ENCODE peak calls at places on chromosomes 7 and 10, in eight cellular contexts. F is body of pancreas; O is ovary; R is CD8-positive, alpha-beta T cell; U is choroid plexus epithelial cell; E is CD4-positive, alpha-beta T cell; K is T-cell; P is activated naive CD4-positive, alpha-beta T cell. H is an unnamed sample.

GRCh38 chr10:97123713-97124112 is 62.0 kb downstream of the SLIT1 start:
- DNase-seq in E (no peak), U (no peak), F (no peak), P (no peak), O (no peak), R (no peak), K (no peak), H (no peak)

GRCh38 chr10:6068006-6068405 is 5.8 kb upstream of the IL2RA start:
- DNase-seq in O (no peak), E (no peak), U (no peak), R (no peak), K (no peak), F (peak; percentile 0), P (no peak), H (no peak)

GRCh38 chr7:112481833-112482669 is 1.3 kb downstream of the LSMEM1 start:
- DNase-seq in U (peak; percentile 93), K (no peak), R (no peak), E (no peak), O (no peak), F (peak; percentile 26), P (no peak), H (peak; percentile 95)

GRCh38 chr7:17319164-17320101 is 21.0 kb downstream of the AHR start:
- DNase-seq in U (no peak), E (no peak), K (no peak), O (no peak), P (no peak), R (no peak), F (no peak), H (no peak)

GRCh38 chr10:16847644-16848043 is 30.4 kb upstream of the RSU1 start:
- DNase-seq in E (no peak), F (no peak), O (no peak), U (no peak), K (no peak), P (no peak), R (no peak), H (no peak)

GRCh38 chr10:56728349-56728748 is 367.3 kb upstream of the ZWINT start:
- DNase-seq in K (no peak), U (no peak), F (no peak), O (no peak), E (no peak), R (no peak), P (no peak), H (no peak)

GRCh38 chr10:24465899-24466615 is 257.1 kb downstream of the KIAA1217 start:
- DNase-seq in F (peak; percentile 79), E (no peak), P (no peak), R (no peak), U (peak; percentile 97), O (no peak), K (no peak), H (peak; percentile 93)

GRCh38 chr7:73645643-73646182 is 21.4 kb upstream of the MLXIPL start:
- DNase-seq in F (no peak), P (no peak), E (no peak), U (no peak), O (no peak), R (no peak), K (no peak), H (no peak)

GRCh38 chr10:81600185-81600584 is 274.8 kb upstream of the NRG3 start:
- DNase-seq in K (no peak), E (no peak), F (no peak), R (no peak), U (peak; percentile 69), O (no peak), P (no peak), H (peak; percentile 28)

GRCh38 chr7:75980126-75980864 is 14.1 kb downstream of the TMEM120A start:
- DNase-seq in U (no peak), P (no peak), O (peak; percentile 64), F (peak; percentile 64), E (no peak), R (no peak), K (no peak), H (no peak)

GRCh38 chr7:126424985-126425384 is 827.8 kb downstream of the GRM8 start:
- DNase-seq in U (no peak), F (no peak), E (no peak), R (no peak), K (no peak), O (no peak), P (no peak), H (no peak)

GRCh38 chr10:78843495-78843894 is 225.3 kb upstream of the ZMIZ1 start:
- DNase-seq in U (no peak), P (no peak), O (no peak), F (no peak), R (no peak), E (no peak), K (no peak), H (no peak)

GRCh38 chr7:10128748-10129147 is 844.9 kb upstream of the PHF14 start:
- DNase-seq in R (no peak), O (no peak), U (peak; percentile 0), P (no peak), K (no peak), E (no peak), F (no peak), H (no peak)

GRCh38 chr10:31921031-31921430 is 7.6 kb downstream of the ARHGAP12 start:
- DNase-seq in O (no peak), F (no peak), K (no peak), U (no peak), E (no peak), R (no peak), P (no peak), H (no peak)

GRCh38 chr7:2633538-2634264 is 1.9 kb downstream of the TTYH3 start:
- DNase-seq in K (no peak), E (no peak), O (peak; percentile 49), P (no peak), F (no peak), U (peak; percentile 88), R (no peak), H (peak; percentile 80)

GRCh38 chr10:123549761-123550454 is 116.2 kb upstream of the GPR26 start:
- DNase-seq in E (no peak), O (no peak), F (no peak), U (no peak), P (no peak), K (no peak), R (no peak), H (no peak)

GRCh38 chr7:141402277-141402996 is 148.8 kb upstream of the AGK start:
- DNase-seq in O (no peak), P (no peak), U (no peak), K (no peak), E (no peak), F (no peak), R (no peak), H (no peak)

GRCh38 chr7:105000190-105000589 is 13.8 kb upstream of the KMT2E start:
- DNase-seq in U (no peak), R (no peak), F (no peak), K (no peak), P (no peak), O (no peak), E (no peak), H (no peak)

GRCh38 chr7:40298421-40298820 is 163.6 kb downstream of the SUGCT start:
- DNase-seq in F (no peak), U (peak; percentile 86), E (no peak), K (no peak), P (no peak), O (no peak), R (no peak), H (peak; percentile 81)

GRCh38 chr10:103584216-103585010 is 90.9 kb downstream of the NEURL1 start:
- DNase-seq in R (peak; percentile 57), E (peak; percentile 66), K (peak; percentile 70), F (no peak), U (no peak), P (peak; percentile 56), O (peak; percentile 75), H (no peak)

GRCh38 chr7:102222445-102222844 is 64.2 kb upstream of the SH2B2 start:
- DNase-seq in P (no peak), R (no peak), O (no peak), E (no peak), K (no peak), F (no peak), U (no peak), H (no peak)

GRCh38 chr7:77351539-77352004 is 64.6 kb downstream of the GSAP start:
- DNase-seq in P (peak; percentile 20), K (peak; percentile 47), U (peak; percentile 42), R (peak; percentile 50), O (no peak), E (peak; percentile 31), F (no peak), H (no peak)

GRCh38 chr7:7151285-7151684 is 31.1 kb upstream of the C1GALT1 start:
- DNase-seq in F (no peak), R (no peak), U (no peak), E (no peak), K (no peak), P (no peak), O (no peak), H (no peak)

GRCh38 chr10:49001402-49001801 is 61.8 kb upstream of the LRRC18 start:
- DNase-seq in U (peak; percentile 21), F (no peak), E (no peak), O (peak; percentile 53), P (no peak), K (no peak), R (no peak), H (no peak)

GRCh38 chr10:69759641-69760040 is 42.1 kb upstream of the COL13A1 start:
- DNase-seq in K (no peak), E (no peak), P (no peak), F (no peak), O (no peak), R (no peak), U (peak; percentile 65), H (no peak)

GRCh38 chr7:22234247-22234646 is 122.7 kb downstream of the RAPGEF5 start:
- DNase-seq in R (no peak), E (no peak), O (no peak), P (no peak), F (no peak), K (no peak), U (no peak), H (peak; percentile 39)

GRCh38 chr10:74704629-74705360 is 121.6 kb upstream of the KAT6B start:
- DNase-seq in F (peak; percentile 37), R (no peak), O (no peak), P (no peak), E (no peak), U (peak; percentile 58), K (no peak), H (no peak)

GRCh38 chr7:151888079-151888673 is 11.3 kb upstream of the PRKAG2 start:
- DNase-seq in K (no peak), R (no peak), F (no peak), O (peak; percentile 7), P (no peak), U (no peak), E (no peak), H (no peak)

GRCh38 chr7:1705339-1705738 is 35.3 kb downstream of the ELFN1 start:
- DNase-seq in F (no peak), U (no peak), K (no peak), O (no peak), P (no peak), R (no peak), E (no peak), H (no peak)

GRCh38 chr10:12993595-12993994 is 7.9 kb downstream of the CCDC3 start:
- DNase-seq in R (no peak), E (no peak), K (no peak), O (no peak), P (no peak), U (no peak), F (no peak), H (no peak)

GRCh38 chr10:83373659-83374058 is 765.6 kb upstream of the GHITM start:
- DNase-seq in F (no peak), K (no peak), U (peak; percentile 17), O (no peak), E (no peak), P (no peak), R (no peak), H (peak; percentile 1)

GRCh38 chr10:76122056-76122455 is 690.6 kb downstream of the LRMDA start:
- DNase-seq in R (no peak), U (no peak), E (no peak), F (no peak), P (no peak), O (no peak), K (no peak), H (no peak)

GRCh38 chr10:79374312-79375191 is 27.3 kb downstream of the PPIF start:
- DNase-seq in U (peak; percentile 78), K (peak; percentile 63), F (peak; percentile 84), O (peak; percentile 87), P (peak; percentile 66), R (peak; percentile 71), E (peak; percentile 69), H (peak; percentile 66)

GRCh38 chr7:54946764-54947163 is 72.1 kb upstream of the EGFR start:
- DNase-seq in O (no peak), K (no peak), P (no peak), U (no peak), E (no peak), R (no peak), F (no peak), H (no peak)

H was measured in brain microvascular endothelial cell.